ENCODE peak calls at places on chromosomes 7 and 10, in four cellular contexts. One of them, this sample, is unnamed.

GRCh38 chr10:131663411-131663810 is 237.4 kb upstream of the PPP2R2D start:
- DNase-seq in IMR-90: no peak
- DNase-seq in A549: no peak
- DNase-seq in K562: no peak
- DNase-seq in this sample: no peak

GRCh38 chr7:157500171-157500960 is 163.6 kb downstream of the DNAJB6 start:
- DNase-seq in IMR-90: no peak
- DNase-seq in K562: no peak
- DNase-seq in A549: no peak
- DNase-seq in this sample: no peak

GRCh38 chr7:47181609-47182264 is 400.2 kb downstream of the TNS3 start:
- DNase-seq in A549: no peak
- DNase-seq in IMR-90: no peak
- DNase-seq in K562: no peak
- DNase-seq in this sample: no peak

GRCh38 chr7:73841689-73842247 is 548 bp downstream of the METTL27 start:
- DNase-seq in A549: peak
- DNase-seq in K562: peak
- DNase-seq in IMR-90: no peak
- DNase-seq in this sample: no peak

GRCh38 chr7:35975851-35976454 is 175.1 kb downstream of the SEPTIN7 start:
- DNase-seq in A549: peak
- DNase-seq in IMR-90: peak
- DNase-seq in K562: peak
- DNase-seq in this sample: peak

GRCh38 chr7:51467384-51468017 is 150.9 kb upstream of the COBL start:
- DNase-seq in IMR-90: no peak
- DNase-seq in K562: no peak
- DNase-seq in A549: no peak
- DNase-seq in this sample: no peak

GRCh38 chr10:127293640-127294039 is 97.2 kb upstream of the INSYN2A start:
- DNase-seq in K562: no peak
- DNase-seq in IMR-90: no peak
- DNase-seq in A549: no peak
- DNase-seq in this sample: no peak

GRCh38 chr10:132469197-132469942 is 68.2 kb upstream of the INPP5A start:
- DNase-seq in IMR-90: no peak
- DNase-seq in K562: no peak
- DNase-seq in A549: no peak
- DNase-seq in this sample: no peak

GRCh38 chr7:32066441-32066840 is 3.8 kb downstream of the PDE1C start:
- DNase-seq in K562: no peak
- DNase-seq in IMR-90: no peak
- DNase-seq in A549: no peak
- DNase-seq in this sample: no peak

GRCh38 chr7:142383826-142384507 is 126.1 kb upstream of the PRSS58 start:
- DNase-seq in K562: no peak
- DNase-seq in A549: no peak
- DNase-seq in IMR-90: no peak
- DNase-seq in this sample: no peak

GRCh38 chr7:117065585-117066150 is 112.4 kb downstream of the ST7 start:
- DNase-seq in IMR-90: no peak
- DNase-seq in K562: no peak
- DNase-seq in A549: no peak
- DNase-seq in this sample: no peak

GRCh38 chr10:61692447-61692846 is 29.7 kb downstream of the CABCOCO1 start:
- DNase-seq in IMR-90: no peak
- DNase-seq in K562: no peak
- DNase-seq in A549: no peak
- DNase-seq in this sample: no peak

GRCh38 chr10:124367414-124367813 is 51.3 kb downstream of the OAT start:
- DNase-seq in A549: no peak
- DNase-seq in K562: no peak
- DNase-seq in IMR-90: no peak
- DNase-seq in this sample: no peak

GRCh38 chr10:5659702-5660528 is 6.5 kb downstream of the ASB13 start:
- DNase-seq in K562: peak
- DNase-seq in A549: peak
- DNase-seq in IMR-90: peak
- DNase-seq in this sample: no peak

GRCh38 chr7:72101444-72101843 is 310.7 kb downstream of the CALN1 start:
- DNase-seq in IMR-90: no peak
- DNase-seq in A549: no peak
- DNase-seq in K562: peak
- DNase-seq in this sample: no peak
- TF ChIP-seq ELK1 in IMR-90: no peak
- TF ChIP-seq ELK1 in A549: no peak
- TF ChIP-seq ELK1 in K562: no peak
- TF ChIP-seq ELK1 in this sample: no peak

GRCh38 chr10:13526952-13527863 is 1.6 kb downstream of the BEND7 start:
- DNase-seq in IMR-90: peak
- DNase-seq in K562: no peak
- DNase-seq in A549: peak
- DNase-seq in this sample: no peak

GRCh38 chr10:13528138-13528874 is 508 bp downstream of the BEND7 start:
- DNase-seq in K562: peak
- DNase-seq in A549: no peak
- DNase-seq in IMR-90: no peak
- DNase-seq in this sample: no peak

GRCh38 chr10:13527864-13528137 is 1.0 kb downstream of the BEND7 start:
- DNase-seq in A549: no peak
- DNase-seq in K562: no peak
- DNase-seq in IMR-90: no peak
- DNase-seq in this sample: no peak

GRCh38 chr10:13529714-13529973 is 830 bp upstream of the BEND7 start:
- DNase-seq in K562: no peak
- DNase-seq in A549: no peak
- DNase-seq in IMR-90: no peak
- DNase-seq in this sample: no peak

DNA sequence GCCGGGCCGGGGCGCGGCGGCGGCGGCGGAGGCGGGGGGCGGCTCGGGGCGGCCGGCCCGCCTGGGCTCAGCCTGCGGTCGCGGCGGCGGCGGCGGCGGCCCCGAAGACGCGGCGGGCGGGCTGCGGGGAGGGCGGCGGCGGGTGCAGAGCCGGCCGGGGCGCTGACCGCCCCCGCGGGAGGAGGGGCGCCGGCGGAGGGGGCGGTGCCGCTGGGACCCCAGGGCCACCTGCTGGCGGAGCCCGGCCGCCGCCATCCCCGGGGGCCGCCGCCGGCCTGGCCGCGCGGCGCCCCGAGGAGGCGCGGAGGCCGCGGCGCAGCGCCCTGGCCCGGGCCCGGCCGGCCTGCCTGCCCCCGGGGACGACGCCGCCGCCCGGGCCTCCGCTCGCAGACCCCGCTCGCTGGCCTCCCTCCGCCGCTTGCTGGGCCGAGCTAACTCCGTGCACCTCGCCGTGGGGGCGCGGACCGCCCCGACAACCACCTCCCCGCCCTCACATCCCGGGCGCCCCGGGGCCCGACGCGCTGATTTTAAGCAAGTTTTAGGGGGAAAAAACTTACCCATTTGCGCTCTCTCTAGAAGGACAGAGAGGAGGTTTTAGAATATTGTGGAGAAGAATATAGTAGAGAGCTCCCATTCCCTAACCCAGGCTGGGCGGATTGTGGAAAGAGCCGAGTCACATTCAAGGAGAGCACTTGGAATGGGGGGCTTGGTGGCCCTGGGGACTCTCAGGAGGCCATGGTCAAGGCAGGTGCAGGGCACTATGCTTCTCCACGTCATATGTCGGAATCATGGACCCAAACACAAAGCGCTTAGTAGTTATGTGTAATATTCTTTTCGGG is at the start of gene BEND7:
- DNase-seq in K562: peak
- DNase-seq in A549: peak
- DNase-seq in IMR-90: peak
- DNase-seq in this sample: no peak
- TF ChIP-seq ELK1 in K562: no peak
- TF ChIP-seq ELK1 in A549: no peak
- TF ChIP-seq ELK1 in IMR-90: no peak
- TF ChIP-seq ELK1 in this sample: no peak

DNA sequence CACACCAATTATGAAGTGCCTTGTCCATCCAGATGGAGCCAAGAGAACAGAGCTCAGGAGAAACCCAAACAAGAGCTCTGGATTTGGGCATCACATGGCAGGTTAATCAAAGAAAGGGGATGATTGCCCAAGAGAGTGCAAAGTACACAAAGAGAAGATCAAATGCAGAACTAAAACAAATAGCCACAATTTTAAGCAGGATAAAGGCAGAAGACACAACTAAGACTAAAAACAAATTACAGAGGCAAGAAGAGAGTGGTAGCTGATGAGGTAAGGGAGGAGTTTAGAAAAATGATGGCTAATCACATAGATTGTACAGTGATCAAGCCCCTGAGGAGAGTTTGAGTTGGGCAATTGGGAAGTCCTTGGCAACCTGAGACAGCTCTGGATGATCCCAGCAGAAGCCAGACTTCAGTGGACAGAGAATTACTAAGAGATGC is 101.7 kb downstream of the LRRN3 start:
- DNase-seq in IMR-90: no peak
- DNase-seq in A549: peak
- DNase-seq in K562: no peak
- DNase-seq in this sample: no peak
- TF ChIP-seq ELK1 in IMR-90: no peak
- TF ChIP-seq ELK1 in A549: no peak
- TF ChIP-seq ELK1 in K562: no peak
- TF ChIP-seq ELK1 in this sample: no peak

DNA sequence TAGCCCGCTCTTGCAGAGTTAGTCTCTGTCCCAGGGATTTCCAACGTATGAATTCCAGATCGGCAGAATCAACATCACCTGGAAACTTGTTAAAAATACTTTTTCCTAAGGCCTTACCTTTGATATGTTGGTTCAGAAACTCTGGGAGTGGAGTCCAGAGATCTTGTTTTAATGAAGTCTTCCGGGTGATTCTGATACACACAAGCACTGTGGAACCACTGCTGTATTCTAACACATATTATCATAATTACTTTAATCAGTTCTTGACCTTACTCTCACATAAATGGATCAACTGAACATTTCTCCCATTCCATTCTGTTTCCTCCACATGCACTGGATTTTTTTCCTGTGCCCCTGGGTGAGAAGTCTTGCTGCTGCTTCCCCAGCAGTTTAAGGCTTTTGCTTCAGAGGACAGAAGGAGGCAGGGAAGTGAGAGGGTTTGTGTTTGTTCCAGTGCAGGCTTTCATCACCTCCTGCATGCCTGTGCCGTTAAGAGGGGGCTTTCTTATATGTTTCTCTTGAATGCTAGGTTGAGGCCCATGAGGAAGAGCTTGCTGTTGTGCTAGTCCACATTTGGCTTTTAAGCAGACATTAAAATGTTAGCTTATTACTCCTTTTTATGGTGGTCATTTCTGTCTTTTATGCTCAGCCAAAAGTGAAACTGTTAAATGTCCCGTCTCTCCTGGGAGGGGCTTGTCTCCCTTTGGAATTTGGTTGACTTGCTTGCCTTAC is 32.4 kb downstream of the CCSER2 start:
- DNase-seq in A549: no peak
- DNase-seq in K562: no peak
- DNase-seq in IMR-90: peak
- DNase-seq in this sample: no peak
- TF ChIP-seq ELK1 in A549: no peak
- TF ChIP-seq ELK1 in K562: no peak
- TF ChIP-seq ELK1 in IMR-90: no peak
- TF ChIP-seq ELK1 in this sample: no peak

DNA sequence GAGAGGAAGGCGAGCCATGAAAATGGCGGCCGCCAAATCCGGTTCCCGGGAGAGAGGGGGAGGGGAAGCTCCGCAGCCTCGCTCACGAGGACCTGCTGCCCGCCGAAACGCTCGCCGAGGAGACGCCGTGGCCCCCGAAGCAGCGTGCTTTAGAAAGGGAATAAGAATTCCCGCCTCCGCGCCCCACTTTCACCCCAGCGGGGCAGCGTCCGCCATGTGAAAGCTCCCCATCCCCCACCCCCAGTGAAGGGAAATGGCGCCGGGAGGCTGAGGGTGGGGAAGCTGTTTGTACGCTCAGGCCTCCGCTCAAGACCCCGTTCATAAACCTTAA is 468 bp downstream of the HNRNPA2B1 start:
- DNase-seq in K562: peak
- DNase-seq in A549: peak
- DNase-seq in IMR-90: no peak
- DNase-seq in this sample: no peak
- TF ChIP-seq ELK1 in K562: no peak
- TF ChIP-seq ELK1 in A549: no peak
- TF ChIP-seq ELK1 in IMR-90: no peak
- TF ChIP-seq ELK1 in this sample: no peak

DNA sequence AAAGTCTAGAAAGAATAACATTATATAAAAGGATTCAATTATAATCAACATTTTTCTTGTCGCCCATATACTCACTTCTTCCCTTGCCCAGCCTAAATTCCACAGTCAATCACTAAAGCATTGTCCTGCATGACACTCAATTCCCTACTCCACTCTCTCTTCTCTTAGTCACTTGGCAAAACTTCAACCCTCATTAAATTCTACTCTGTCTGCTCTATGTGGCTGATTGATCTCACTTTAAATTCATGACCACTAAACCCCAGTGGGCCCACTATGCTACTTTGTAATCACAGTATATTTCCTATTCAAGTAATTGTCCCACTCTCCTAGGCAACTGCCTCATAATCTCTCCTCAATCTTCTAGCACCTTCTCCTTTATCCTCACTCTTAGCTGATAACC is 54.1 kb downstream of the MTERF1 start:
- DNase-seq in A549: no peak
- DNase-seq in IMR-90: peak
- DNase-seq in K562: no peak
- DNase-seq in this sample: no peak
- TF ChIP-seq ELK1 in A549: no peak
- TF ChIP-seq ELK1 in IMR-90: no peak
- TF ChIP-seq ELK1 in K562: no peak
- TF ChIP-seq ELK1 in this sample: no peak

DNA sequence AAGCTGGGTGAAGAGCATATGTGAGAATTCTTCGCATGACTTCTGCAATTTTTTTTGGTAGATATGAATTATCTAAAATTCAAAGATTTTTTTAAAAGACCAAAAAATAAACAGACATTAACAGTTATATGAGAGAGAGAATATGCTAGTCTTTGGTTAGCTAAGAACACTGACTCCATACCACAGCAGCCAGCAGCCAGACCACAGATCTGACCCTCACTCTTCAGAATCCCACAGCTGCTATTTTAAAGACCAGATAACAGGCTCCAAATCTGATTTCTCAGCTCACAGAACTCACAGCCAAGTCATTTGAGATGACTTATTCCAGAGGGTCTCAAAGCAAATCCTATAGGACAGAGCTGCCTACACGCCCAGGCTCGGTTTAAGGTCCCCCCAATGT is 20.4 kb downstream of the NUDCD3 start:
- DNase-seq in A549: no peak
- DNase-seq in IMR-90: peak
- DNase-seq in K562: peak
- DNase-seq in this sample: no peak
- TF ChIP-seq ELK1 in A549: no peak
- TF ChIP-seq ELK1 in IMR-90: no peak
- TF ChIP-seq ELK1 in K562: no peak
- TF ChIP-seq ELK1 in this sample: no peak